ENCODE peak calls at places on chromosomes 4 and X, in seven cellular contexts. Y, Q, X, H, U, S and J are unnamed samples.

GRCh38 chr4:174365018-174365587 is 81.4 kb downstream of the CEP44 start:
- DNase-seq in Y (no peak), Q (peak; percentile 63), X (peak; percentile 34), H (no peak), U (peak; percentile 70), S (peak; percentile 70), J (peak; percentile 30)

GRCh38 chrX:47560179-47560830 is 700 bp upstream of the ARAF start:
- DNase-seq in Y (no peak), Q (peak; percentile 30), X (no peak), H (no peak), U (no peak), S (no peak), J (no peak)

GRCh38 chr4:165207016-165207430 is 338 bp upstream of the KLHL2 start:
- DNase-seq in Y (peak; percentile 49), Q (no peak), X (no peak), H (no peak), U (no peak), S (peak; percentile 12), J (peak; percentile 38)

GRCh38 chr4:184100297-184100885 is 117.3 kb downstream of the ENPP6 start:
- DNase-seq in Y (peak; percentile 80), Q (peak; percentile 67), X (peak; percentile 29), H (peak; percentile 20), U (peak; percentile 25), S (peak; percentile 64), J (peak; percentile 82)

GRCh38 chr4:41887821-41888699 is 47.2 kb upstream of the TMEM33 start:
- DNase-seq in Y (no peak), Q (peak; percentile 65), X (no peak), H (peak; percentile 28), U (peak; percentile 77), S (peak; percentile 55), J (peak; percentile 27)

GRCh38 chr4:98873059-98873458 is 55.9 kb downstream of the EIF4E start:
- DNase-seq in Y (no peak), Q (no peak), X (no peak), H (no peak), U (peak; percentile 73), S (no peak), J (no peak)

GRCh38 chrX:22323541-22323940 is 50.8 kb downstream of the CBLL2 start:
- DNase-seq in Y (no peak), Q (no peak), X (no peak), H (no peak), U (peak; percentile 61), S (no peak), J (no peak)

GRCh38 chr4:185738851-185739250 is 73.1 kb downstream of the SORBS2 start:
- DNase-seq in Y (no peak), Q (no peak), X (no peak), H (no peak), U (no peak), S (no peak), J (no peak)

GRCh38 chr4:53781614-53782467 is 190.6 kb upstream of the LNX1 start:
- DNase-seq in Y (no peak), Q (no peak), X (no peak), H (no peak), U (no peak), S (no peak), J (no peak)

GRCh38 chr4:114400531-114400930 is 198.1 kb upstream of the UGT8 start:
- DNase-seq in Y (no peak), Q (no peak), X (no peak), H (no peak), U (no peak), S (no peak), J (no peak)

GRCh38 chr4:126888968-126889367 is 743.8 kb upstream of the INTU start:
- DNase-seq in Y (no peak), Q (no peak), X (no peak), H (no peak), U (peak; percentile 26), S (no peak), J (no peak)

GRCh38 chrX:120560405-120560841 is 339 bp downstream of the CUL4B start:
- DNase-seq in Y (peak; percentile 55), Q (no peak), X (no peak), H (peak; percentile 16), U (no peak), S (no peak), J (no peak)

GRCh38 chr4:80334568-80334967 is 962 bp upstream of the CFAP299 start:
- DNase-seq in Y (no peak), Q (no peak), X (no peak), H (no peak), U (no peak), S (no peak), J (no peak)

GRCh38 chrX:46587158-46587557 is 13.6 kb downstream of the CHST7 start:
- DNase-seq in Y (no peak), Q (no peak), X (no peak), H (no peak), U (peak; percentile 77), S (no peak), J (no peak)

GRCh38 chr4:80142396-80143304 is 54.7 kb upstream of the PRDM8 start:
- DNase-seq in Y (no peak), Q (no peak), X (no peak), H (no peak), U (peak; percentile 56), S (no peak), J (no peak)

GRCh38 chrX:153946910-153947769 is 2.7 kb upstream of the RENBP start:
- DNase-seq in Y (peak; percentile 75), Q (peak; percentile 86), X (peak; percentile 27), H (peak; percentile 72), U (peak; percentile 84), S (peak; percentile 82), J (peak; percentile 45)

GRCh38 chrX:97290199-97290598 is 406.5 kb downstream of the RPA4 start:
- DNase-seq in Y (no peak), Q (peak; percentile 56), X (no peak), H (no peak), U (no peak), S (no peak), J (peak; percentile 5)

GRCh38 chr4:25925486-25926201 is 11.6 kb downstream of the SMIM20 start:
- DNase-seq in Y (no peak), Q (peak; percentile 76), X (no peak), H (no peak), U (peak; percentile 52), S (peak; percentile 76), J (peak; percentile 57)

GRCh38 chrX:10485331-10485730 is 135.1 kb downstream of the MID1 start:
- DNase-seq in Y (no peak), Q (no peak), X (no peak), H (no peak), U (peak; percentile 32), S (no peak), J (no peak)

GRCh38 chrX:136269921-136270320 is 18.7 kb upstream of the MAP7D3 start:
- DNase-seq in Y (no peak), Q (no peak), X (no peak), H (no peak), U (no peak), S (no peak), J (no peak)

GRCh38 chr4:82913305-82913704 is 12.8 kb downstream of the THAP9 start:
- DNase-seq in Y (no peak), Q (no peak), X (no peak), H (no peak), U (no peak), S (no peak), J (no peak)

GRCh38 chrX:110322603-110323002 is 4.7 kb upstream of the AMMECR1 start:
- DNase-seq in Y (no peak), Q (no peak), X (peak; percentile 40), H (no peak), U (no peak), S (no peak), J (no peak)

GRCh38 chr4:40046311-40046980 is 10.2 kb upstream of the N4BP2 start:
- DNase-seq in Y (peak; percentile 90), Q (no peak), X (no peak), H (no peak), U (peak; percentile 83), S (peak; percentile 5), J (no peak)

GRCh38 chr4:53925050-53925605 is 139.3 kb downstream of the CHIC2 start:
- DNase-seq in Y (no peak), Q (no peak), X (no peak), H (no peak), U (no peak), S (no peak), J (no peak)